ENCODE peak calls at places on chromosomes 16 and 17, in six cellular contexts. Z is bronchial epithelial cell, J is fibroblast of lung, V is AG04450, C is WERI-Rb-1, F is RCC 7860. I is an unnamed sample.

GRCh38 chr16:86002178-86002577 is 103.2 kb downstream of the IRF8 start:
- DNase-seq in V (no peak), C (no peak), F (no peak), J (no peak), Z (no peak), I (no peak)

GRCh38 chr17:27455914-27456680 is at the start of gene KSR1:
- DNase-seq in C (peak), J (peak), Z (peak), F (no peak), V (no peak), I (no peak)

GRCh38 chr17:47810200-47810821 is 11.3 kb downstream of the OSBPL7 start:
- DNase-seq in J (peak), V (peak), F (peak), Z (peak), C (peak), I (peak)

GRCh38 chr17:72100445-72100844 is 20.4 kb upstream of the SOX9 start:
- DNase-seq in V (no peak), F (no peak), J (no peak), C (no peak), Z (no peak), I (no peak)

GRCh38 chr17:38711792-38712571 is 6.9 kb downstream of the MLLT6 start:
- DNase-seq in V (no peak), F (no peak), J (no peak), Z (no peak), C (no peak), I (no peak)

GRCh38 chr17:38601539-38602351 is 4.0 kb downstream of the SRCIN1 start:
- DNase-seq in V (no peak), J (no peak), F (no peak), C (peak), Z (no peak), I (no peak)

GRCh38 chr16:10601444-10602401 is 21.3 kb upstream of the EMP2 start:
- DNase-seq in J (no peak), C (no peak), F (no peak), Z (peak), V (no peak), I (no peak)

GRCh38 chr17:59851431-59852375 is 41.0 kb downstream of the TUBD1 start:
- DNase-seq in Z (no peak), J (peak), F (peak), V (peak), C (no peak), I (peak)

GRCh38 chr16:105521-105920 is 27.5 kb downstream of the MPG start:
- DNase-seq in V (no peak), J (no peak), Z (no peak), F (no peak), C (no peak), I (no peak)

GRCh38 chr16:56910654-56911539 is 21.0 kb upstream of the HERPUD1 start:
- DNase-seq in J (peak), C (peak), V (peak), Z (peak), F (peak), I (no peak)

GRCh38 chr17:79018045-79018695 is 5.8 kb upstream of the C1QTNF1 start:
- DNase-seq in F (no peak), C (no peak), J (no peak), V (no peak), Z (no peak), I (no peak)

GRCh38 chr17:75105269-75106080 is 4.3 kb upstream of the ARMC7 start:
- DNase-seq in F (no peak), Z (peak), C (peak), V (no peak), J (no peak), I (no peak)

GRCh38 chr16:78252757-78253156 is 153.3 kb downstream of the WWOX start:
- DNase-seq in Z (no peak), V (no peak), C (no peak), J (no peak), F (no peak), I (no peak)

I was measured in stromal cell of bone marrow.